ENCODE peak calls at places on chromosomes 7 and 10, in seven cellular contexts. A is heart left ventricle, G is PC-3, Z is prostate gland, V is breast epithelium, R is cardiac fibroblast, W is lower leg skin. N is an unnamed sample.

GRCh38 chr7:18760046-18760445 is 264.5 kb downstream of the HDAC9 start:
- DNase-seq in R (no peak), V (no peak), A (no peak), G (no peak), W (no peak), Z (no peak), N (no peak)

GRCh38 chr10:71854031-71854430 is 3.0 kb upstream of the PSAP start:
- DNase-seq in Z (no peak), R (peak; percentile 59), W (no peak), A (no peak), G (no peak), V (no peak), N (peak; percentile 44)

GRCh38 chr10:106925187-106925586 is 239.3 kb downstream of the SORCS1 start:
- DNase-seq in G (no peak), V (no peak), W (no peak), A (no peak), Z (no peak), R (no peak), N (peak; percentile 55)

GRCh38 chr7:17463511-17464085 is 165.1 kb downstream of the AHR start:
- DNase-seq in A (no peak), W (no peak), V (no peak), G (no peak), R (no peak), Z (no peak), N (no peak)

GRCh38 chr7:30458311-30458710 is 20.3 kb downstream of the NOD1 start:
- DNase-seq in V (no peak), R (no peak), Z (no peak), W (no peak), A (no peak), G (no peak), N (no peak)

GRCh38 chr10:124992462-124993344 is 50.8 kb downstream of the ZRANB1 start:
- DNase-seq in V (peak; percentile 70), G (peak; percentile 68), Z (peak; percentile 73), A (peak; percentile 82), R (peak; percentile 79), W (no peak), N (peak; percentile 57)

GRCh38 chr10:29412452-29413004 is 123.7 kb downstream of the LYZL1 start:
- DNase-seq in G (no peak), A (no peak), V (no peak), R (peak; percentile 35), Z (no peak), W (no peak), N (peak; percentile 51)

GRCh38 chr7:11513460-11513859 is 318.5 kb downstream of the THSD7A start:
- DNase-seq in W (no peak), G (no peak), R (peak; percentile 5), A (no peak), V (no peak), Z (no peak), N (peak; percentile 11)

GRCh38 chr7:14748461-14748860 is 154.1 kb downstream of the DGKB start:
- DNase-seq in R (peak; percentile 93), V (no peak), G (peak; percentile 78), A (no peak), W (no peak), Z (no peak), N (peak; percentile 92)

GRCh38 chr7:156579566-156579965 is 61.0 kb upstream of the RNF32 start:
- DNase-seq in W (no peak), A (no peak), R (no peak), G (no peak), V (no peak), Z (no peak), N (no peak)

GRCh38 chr7:119964640-119965542 is 308.1 kb upstream of the KCND2 start:
- DNase-seq in Z (peak; percentile 36), V (no peak), A (no peak), R (peak; percentile 52), G (peak; percentile 64), W (no peak), N (no peak)

GRCh38 chr10:114367041-114367675 is 37.1 kb downstream of the AFAP1L2 start:
- DNase-seq in V (no peak), A (no peak), Z (peak; percentile 52), R (no peak), W (no peak), G (no peak), N (no peak)

GRCh38 chr7:135210818-135211178 is 528 bp downstream of the WDR91 start:
- DNase-seq in W (no peak), V (no peak), R (peak; percentile 29), A (no peak), Z (no peak), G (peak; percentile 19), N (peak; percentile 33)

GRCh38 chr7:23490357-23491131 is 20.3 kb upstream of the IGF2BP3 start:
- DNase-seq in G (no peak), W (no peak), R (peak; percentile 39), Z (no peak), A (peak; percentile 58), V (no peak), N (no peak)

GRCh38 chr10:126646101-126646500 is 24.4 kb downstream of the C10orf90 start:
- DNase-seq in A (no peak), W (no peak), V (no peak), Z (no peak), R (peak; percentile 66), G (peak; percentile 23), N (peak; percentile 31)

GRCh38 chr10:131710142-131710861 is 190.5 kb upstream of the PPP2R2D start:
- DNase-seq in W (peak; percentile 76), A (no peak), R (no peak), V (no peak), G (no peak), Z (no peak), N (no peak)

GRCh38 chr7:158829342-158830210 is at the start of gene ESYT2:
- DNase-seq in Z (peak; percentile 98), R (peak; percentile 97), G (peak; percentile 94), V (peak; percentile 96), W (peak; percentile 100), A (peak; percentile 99), N (peak; percentile 99)
- TF ChIP-seq CTCF in Z (peak; percentile 16), R (no peak), G (peak; percentile 32), V (no peak), W (no peak), A (peak; percentile 26), N (peak; percentile 24)

DNA sequence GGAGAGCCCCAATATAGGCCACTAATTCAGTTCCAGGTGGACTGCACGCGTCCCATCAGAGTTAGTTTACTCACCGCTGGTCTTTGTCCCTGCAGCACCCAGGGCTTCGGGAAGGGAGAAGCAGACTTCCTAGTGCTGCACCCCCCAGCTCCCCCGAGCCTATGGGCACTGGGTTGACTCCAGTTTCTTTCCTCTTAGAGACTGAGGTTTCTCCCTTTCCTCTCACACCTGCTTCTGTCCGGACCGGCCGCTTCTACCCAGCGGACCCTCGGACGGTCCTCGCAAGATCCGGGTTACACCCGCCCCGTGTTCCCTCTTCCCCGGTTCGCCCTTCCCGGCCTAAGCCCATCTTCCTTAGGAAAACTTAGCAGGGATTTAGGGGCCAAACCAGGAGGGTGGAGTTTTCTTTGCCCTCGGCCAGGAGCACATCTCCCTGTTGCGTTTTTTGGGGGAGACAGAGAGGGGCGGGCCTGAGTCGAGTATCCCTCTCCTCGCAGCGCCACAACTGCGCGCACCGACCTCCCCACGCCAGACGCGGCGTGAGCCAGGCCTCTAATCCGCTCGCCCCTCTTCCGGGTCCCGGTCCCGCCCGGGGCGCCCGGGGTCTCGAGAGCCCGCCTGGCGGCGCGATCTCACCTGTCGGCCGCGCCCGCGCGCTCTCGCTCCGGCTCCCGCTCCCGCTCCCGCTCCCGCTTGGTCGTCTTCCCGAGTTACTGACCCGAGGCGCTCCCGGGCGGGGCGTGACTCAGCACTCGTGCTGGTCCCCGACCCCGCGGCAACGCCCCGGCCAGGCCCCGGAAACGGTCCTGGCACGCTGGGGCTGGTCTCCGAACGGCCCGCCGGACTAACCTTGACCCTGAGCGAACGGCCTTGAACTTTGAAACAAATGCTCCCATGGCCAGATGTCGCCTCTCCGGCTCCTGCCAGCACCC is at the start of gene AIFM2:
- DNase-seq in W (peak; percentile 96), A (peak; percentile 89), R (peak; percentile 72), Z (peak; percentile 57), G (peak; percentile 97), V (peak; percentile 60), N (peak; percentile 76)
- TF ChIP-seq CTCF in W (no peak), A (peak; percentile 24), R (no peak), Z (peak; percentile 29), G (no peak), V (no peak), N (peak; percentile 10)

GRCh38 chr7:94054130-94054529 is 50.0 kb upstream of the BET1 start:
- DNase-seq in R (no peak), W (no peak), V (no peak), A (no peak), G (no peak), Z (no peak), N (no peak)

GRCh38 chr7:94059747-94060146 is 55.6 kb upstream of the BET1 start:
- DNase-seq in G (no peak), A (no peak), W (no peak), V (no peak), R (peak; percentile 95), Z (no peak), N (peak; percentile 75)

GRCh38 chr7:94055963-94056362 is 51.8 kb upstream of the BET1 start:
- DNase-seq in V (no peak), G (no peak), Z (no peak), W (no peak), A (no peak), R (peak; percentile 51), N (no peak)

GRCh38 chr7:94057955-94058354 is 53.8 kb upstream of the BET1 start:
- DNase-seq in W (no peak), V (no peak), Z (no peak), G (no peak), A (no peak), R (no peak), N (no peak)

DNA sequence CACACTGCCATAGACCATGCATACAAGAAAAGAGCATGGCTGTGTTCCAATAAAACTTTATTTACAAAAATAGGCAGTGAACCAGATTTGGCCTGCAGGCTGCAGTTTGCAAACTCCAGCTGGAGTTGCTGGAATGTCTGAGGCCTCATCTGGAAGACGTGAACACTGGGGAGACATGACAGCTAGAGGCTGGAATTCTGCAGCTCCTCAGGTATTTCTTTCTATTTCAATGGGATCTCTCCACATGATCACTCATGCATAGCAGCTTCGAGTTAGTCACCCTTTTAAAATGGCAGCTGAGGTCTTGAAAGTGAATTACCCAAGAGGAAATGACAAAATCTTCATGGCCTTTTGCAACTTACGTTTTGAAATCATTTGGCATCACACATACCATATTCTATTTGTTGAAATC is 52.6 kb upstream of the BET1 start:
- DNase-seq in Z (no peak), A (no peak), G (peak; percentile 62), V (no peak), W (no peak), R (peak; percentile 99), N (no peak)
- TF ChIP-seq CTCF in Z (no peak), A (no peak), G (no peak), V (no peak), W (no peak), R (no peak), N (no peak)

GRCh38 chr7:104553074-104553473 is 224.7 kb downstream of the LHFPL3 start:
- DNase-seq in V (no peak), Z (no peak), W (no peak), G (no peak), A (no peak), R (no peak), N (no peak)

GRCh38 chr7:104552102-104552501 is 223.7 kb downstream of the LHFPL3 start:
- DNase-seq in R (peak; percentile 45), A (peak; percentile 29), V (no peak), W (no peak), G (peak; percentile 51), Z (peak; percentile 4), N (peak; percentile 13)

GRCh38 chr7:104551226-104551625 is 222.8 kb downstream of the LHFPL3 start:
- DNase-seq in W (no peak), V (no peak), G (no peak), A (no peak), Z (no peak), R (no peak), N (no peak)

GRCh38 chr7:104550362-104550761 is 222.0 kb downstream of the LHFPL3 start:
- DNase-seq in Z (no peak), V (no peak), A (no peak), R (no peak), W (no peak), G (peak; percentile 10), N (no peak)

GRCh38 chr7:104548861-104549260 is 220.5 kb downstream of the LHFPL3 start:
- DNase-seq in G (peak; percentile 12), Z (no peak), V (no peak), W (no peak), R (no peak), A (no peak), N (peak; percentile 8)
- TF ChIP-seq CTCF in G (peak; percentile 39), Z (no peak), V (no peak), W (no peak), R (no peak), A (no peak), N (no peak)